ENCODE peak calls at places on chromosomes 16 and 17, in seven cellular contexts. One of them, this sample, is unnamed.

GRCh38 chr17:70736375-70736957 is 567.1 kb downstream of the KCNJ2 start:
- DNase-seq in stomach: no peak
- DNase-seq in suprapubic skin: no peak
- DNase-seq in prostate gland: no peak
- DNase-seq in endothelial cell of umbilical vein: no peak
- DNase-seq in GM12878: no peak
- DNase-seq in H1: no peak
- DNase-seq in this sample: no peak

GRCh38 chr16:67943619-67944503 is at the start of gene LCAT:
- DNase-seq in suprapubic skin: no peak
- DNase-seq in H1: no peak
- DNase-seq in GM12878: no peak
- DNase-seq in stomach: peak; percentile 72
- DNase-seq in endothelial cell of umbilical vein: no peak
- DNase-seq in prostate gland: no peak
- DNase-seq in this sample: no peak

GRCh38 chr16:55437627-55438026 is 41.4 kb upstream of the MMP2 start:
- DNase-seq in suprapubic skin: no peak
- DNase-seq in stomach: no peak
- DNase-seq in H1: no peak
- DNase-seq in endothelial cell of umbilical vein: no peak
- DNase-seq in prostate gland: no peak
- DNase-seq in GM12878: no peak
- DNase-seq in this sample: no peak

GRCh38 chr17:70855401-70856054 is 686.2 kb downstream of the KCNJ2 start:
- DNase-seq in endothelial cell of umbilical vein: no peak
- DNase-seq in stomach: peak; percentile 26
- DNase-seq in suprapubic skin: no peak
- DNase-seq in GM12878: no peak
- DNase-seq in prostate gland: peak; percentile 25
- DNase-seq in H1: no peak
- DNase-seq in this sample: no peak

GRCh38 chr16:29701214-29701555 is 22.2 kb downstream of the QPRT start:
- DNase-seq in H1: no peak
- DNase-seq in suprapubic skin: no peak
- DNase-seq in stomach: no peak
- DNase-seq in prostate gland: no peak
- DNase-seq in endothelial cell of umbilical vein: no peak
- DNase-seq in GM12878: no peak
- DNase-seq in this sample: no peak

GRCh38 chr17:29060475-29060874 is 17.5 kb downstream of the PIPOX start:
- DNase-seq in stomach: no peak
- DNase-seq in GM12878: no peak
- DNase-seq in prostate gland: no peak
- DNase-seq in suprapubic skin: no peak
- DNase-seq in endothelial cell of umbilical vein: no peak
- DNase-seq in H1: no peak
- DNase-seq in this sample: no peak

GRCh38 chr16:86571197-86571915 is 4.7 kb downstream of the FOXC2 start:
- DNase-seq in prostate gland: no peak
- DNase-seq in endothelial cell of umbilical vein: peak; percentile 57
- DNase-seq in stomach: no peak
- DNase-seq in GM12878: no peak
- DNase-seq in H1: no peak
- DNase-seq in suprapubic skin: no peak
- DNase-seq in this sample: no peak

GRCh38 chr17:39150795-39151679 is at the start of gene PLXDC1:
- DNase-seq in suprapubic skin: no peak
- DNase-seq in GM12878: no peak
- DNase-seq in prostate gland: no peak
- DNase-seq in H1: no peak
- DNase-seq in endothelial cell of umbilical vein: no peak
- DNase-seq in stomach: no peak
- DNase-seq in this sample: no peak

GRCh38 chr16:87833548-87833947 is 35.8 kb downstream of the SLC7A5 start:
- DNase-seq in suprapubic skin: no peak
- DNase-seq in endothelial cell of umbilical vein: no peak
- DNase-seq in stomach: no peak
- DNase-seq in prostate gland: no peak
- DNase-seq in H1: no peak
- DNase-seq in GM12878: no peak
- DNase-seq in this sample: no peak

GRCh38 chr17:68955181-68955841 is at the start of gene ABCA8:
- DNase-seq in prostate gland: no peak
- DNase-seq in stomach: no peak
- DNase-seq in endothelial cell of umbilical vein: peak; percentile 54
- DNase-seq in GM12878: no peak
- DNase-seq in H1: no peak
- DNase-seq in suprapubic skin: no peak
- DNase-seq in this sample: no peak

GRCh38 chr17:37148171-37148570 is 199.4 kb downstream of the AATF start:
- DNase-seq in suprapubic skin: no peak
- DNase-seq in stomach: no peak
- DNase-seq in H1: no peak
- DNase-seq in prostate gland: peak; percentile 36
- DNase-seq in endothelial cell of umbilical vein: peak; percentile 45
- DNase-seq in GM12878: no peak
- DNase-seq in this sample: no peak

GRCh38 chr17:40606548-40607353 is 40.9 kb downstream of the SMARCE1 start:
- DNase-seq in prostate gland: no peak
- DNase-seq in endothelial cell of umbilical vein: no peak
- DNase-seq in H1: no peak
- DNase-seq in suprapubic skin: no peak
- DNase-seq in stomach: no peak
- DNase-seq in GM12878: no peak
- DNase-seq in this sample: peak; percentile 72

GRCh38 chr17:79945591-79946255 is 89.9 kb downstream of the TBC1D16 start:
- DNase-seq in stomach: no peak
- DNase-seq in prostate gland: no peak
- DNase-seq in suprapubic skin: no peak
- DNase-seq in GM12878: no peak
- DNase-seq in H1: no peak
- DNase-seq in endothelial cell of umbilical vein: no peak
- DNase-seq in this sample: no peak

GRCh38 chr16:48608871-48609452 is 1.0 kb downstream of the N4BP1 start:
- DNase-seq in prostate gland: no peak
- DNase-seq in stomach: peak; percentile 21
- DNase-seq in GM12878: no peak
- DNase-seq in endothelial cell of umbilical vein: no peak
- DNase-seq in H1: no peak
- DNase-seq in suprapubic skin: no peak
- DNase-seq in this sample: no peak

GRCh38 chr17:43784068-43784467 is 3.8 kb downstream of the CFAP97D1 start:
- DNase-seq in endothelial cell of umbilical vein: no peak
- DNase-seq in GM12878: no peak
- DNase-seq in suprapubic skin: no peak
- DNase-seq in prostate gland: no peak
- DNase-seq in H1: no peak
- DNase-seq in stomach: no peak
- DNase-seq in this sample: no peak
- H3K27ac ChIP-seq in endothelial cell of umbilical vein: no peak overlapping the region
- H3K27ac ChIP-seq in GM12878: no peak overlapping the region
- H3K27ac ChIP-seq in suprapubic skin: no peak overlapping the region
- H3K27ac ChIP-seq in prostate gland: no peak overlapping the region
- H3K27ac ChIP-seq in H1: no peak overlapping the region
- H3K27ac ChIP-seq in stomach: no peak overlapping the region
- H3K27ac ChIP-seq in this sample: no peak overlapping the region

GRCh38 chr16:19710191-19710908 is 7.7 kb downstream of the KNOP1 start:
- DNase-seq in H1: no peak
- DNase-seq in prostate gland: no peak
- DNase-seq in endothelial cell of umbilical vein: peak; percentile 40
- DNase-seq in stomach: no peak
- DNase-seq in GM12878: no peak
- DNase-seq in suprapubic skin: no peak
- DNase-seq in this sample: no peak
- H3K4me1 ChIP-seq in H1: peaks cover 50% of the 10 kb centered on the region
- H3K4me1 ChIP-seq in prostate gland: no peaks in the 10 kb centered on the region
- H3K4me1 ChIP-seq in endothelial cell of umbilical vein: peaks cover 2% of the 10 kb centered on the region
- H3K4me1 ChIP-seq in stomach: peaks cover 4% of the 10 kb centered on the region
- H3K4me1 ChIP-seq in GM12878: no peaks in the 10 kb centered on the region
- H3K4me1 ChIP-seq in suprapubic skin: no peaks in the 10 kb centered on the region
- H3K4me1 ChIP-seq in this sample: peaks cover 9% of the 10 kb centered on the region

DNA sequence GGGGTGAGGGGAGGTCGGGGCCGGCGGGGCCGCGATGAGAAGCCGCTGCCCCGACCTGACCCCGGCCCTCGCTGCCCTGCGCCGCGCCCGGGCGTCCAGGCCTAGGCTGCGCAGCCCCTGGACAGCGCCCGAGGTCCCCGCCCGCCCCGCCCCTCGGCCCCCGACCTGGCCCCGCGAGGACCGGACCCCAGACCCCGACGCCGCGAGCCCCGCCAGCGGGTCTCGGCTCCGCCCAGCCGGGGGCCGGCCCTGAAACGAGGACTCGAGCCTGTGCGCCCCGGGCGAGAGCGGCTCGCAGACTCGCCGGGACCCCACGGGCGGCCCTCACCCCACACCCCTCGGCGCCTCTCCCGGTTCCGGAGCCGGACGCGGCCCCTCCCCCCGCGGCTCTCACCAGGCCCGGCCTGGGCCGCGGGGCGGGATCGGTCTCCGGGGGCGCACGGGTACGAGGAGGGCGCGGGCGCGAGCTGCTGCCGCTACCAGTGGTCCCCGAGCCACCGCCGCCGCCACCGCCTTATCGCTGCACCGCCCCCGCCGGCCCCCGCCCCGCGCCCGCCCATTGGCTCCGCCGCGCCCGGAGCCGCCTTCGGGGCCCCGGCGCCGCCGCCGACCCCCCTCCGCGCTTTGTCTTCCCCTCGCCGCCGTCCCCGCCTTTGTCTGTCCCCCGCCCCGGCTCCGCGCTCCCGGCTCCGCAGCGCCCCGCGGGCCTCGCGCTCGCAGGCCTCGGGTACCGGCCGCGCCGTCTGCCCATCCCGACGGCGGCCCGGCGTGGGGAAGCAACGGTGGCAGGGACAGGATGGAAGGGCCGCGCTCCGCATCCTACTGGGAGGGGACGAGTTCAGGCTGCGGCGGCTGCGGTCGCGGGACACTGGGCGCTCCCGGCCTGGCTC is at the start of gene LIMD2:
- DNase-seq in suprapubic skin: peak; percentile 76
- DNase-seq in endothelial cell of umbilical vein: peak; percentile 54
- DNase-seq in H1: no peak
- DNase-seq in prostate gland: peak; percentile 51
- DNase-seq in GM12878: no peak
- DNase-seq in stomach: peak; percentile 66
- DNase-seq in this sample: no peak
- TF ChIP-seq POLR2AphosphoS5 in suprapubic skin: no peak
- TF ChIP-seq POLR2AphosphoS5 in endothelial cell of umbilical vein: peak; percentile 57
- TF ChIP-seq POLR2AphosphoS5 in H1: no peak
- TF ChIP-seq POLR2AphosphoS5 in prostate gland: no peak
- TF ChIP-seq POLR2AphosphoS5 in GM12878: no peak
- TF ChIP-seq POLR2AphosphoS5 in stomach: no peak
- TF ChIP-seq POLR2AphosphoS5 in this sample: no peak

GRCh38 chr17:58413684-58414083 is 3.6 kb downstream of the RNF43 start:
- DNase-seq in H1: no peak
- DNase-seq in GM12878: no peak
- DNase-seq in suprapubic skin: no peak
- DNase-seq in endothelial cell of umbilical vein: no peak
- DNase-seq in stomach: no peak
- DNase-seq in prostate gland: no peak
- DNase-seq in this sample: no peak

GRCh38 chr17:58414596-58414997 is 2.7 kb downstream of the RNF43 start:
- DNase-seq in stomach: no peak
- DNase-seq in endothelial cell of umbilical vein: no peak
- DNase-seq in GM12878: no peak
- DNase-seq in suprapubic skin: no peak
- DNase-seq in H1: no peak
- DNase-seq in prostate gland: no peak
- DNase-seq in this sample: no peak

GRCh38 chr17:58416396-58416795 is 938 bp downstream of the RNF43 start:
- DNase-seq in endothelial cell of umbilical vein: no peak
- DNase-seq in suprapubic skin: no peak
- DNase-seq in stomach: no peak
- DNase-seq in GM12878: no peak
- DNase-seq in H1: no peak
- DNase-seq in prostate gland: no peak
- DNase-seq in this sample: no peak

GRCh38 chr17:58416937-58417299 is 416 bp downstream of the RNF43 start:
- DNase-seq in prostate gland: no peak
- DNase-seq in H1: no peak
- DNase-seq in GM12878: no peak
- DNase-seq in stomach: no peak
- DNase-seq in endothelial cell of umbilical vein: no peak
- DNase-seq in suprapubic skin: no peak
- DNase-seq in this sample: no peak

GRCh38 chr17:58415371-58416055 is 1.8 kb downstream of the RNF43 start:
- DNase-seq in suprapubic skin: no peak
- DNase-seq in endothelial cell of umbilical vein: no peak
- DNase-seq in GM12878: no peak
- DNase-seq in H1: no peak
- DNase-seq in prostate gland: peak; percentile 46
- DNase-seq in stomach: peak; percentile 65
- DNase-seq in this sample: no peak
- H3K27ac ChIP-seq in suprapubic skin: peak overlapping the region; percentile 83
- H3K27ac ChIP-seq in endothelial cell of umbilical vein: no peak overlapping the region
- H3K27ac ChIP-seq in GM12878: peak overlapping the region; percentile 70
- H3K27ac ChIP-seq in H1: no peak overlapping the region
- H3K27ac ChIP-seq in prostate gland: peak overlapping the region; percentile 81
- H3K27ac ChIP-seq in stomach: peak overlapping the region; percentile 82
- H3K27ac ChIP-seq in this sample: no peak overlapping the region

GRCh38 chr17:45381001-45381400 is 51.7 kb downstream of the ARHGAP27 start:
- DNase-seq in endothelial cell of umbilical vein: no peak
- DNase-seq in stomach: peak; percentile 58
- DNase-seq in prostate gland: no peak
- DNase-seq in GM12878: no peak
- DNase-seq in H1: no peak
- DNase-seq in suprapubic skin: no peak
- DNase-seq in this sample: no peak
- H3K4me1 ChIP-seq in endothelial cell of umbilical vein: no peaks in the 10 kb centered on the region
- H3K4me1 ChIP-seq in stomach: peaks cover 28% of the 10 kb centered on the region
- H3K4me1 ChIP-seq in prostate gland: no peaks in the 10 kb centered on the region
- H3K4me1 ChIP-seq in GM12878: peaks cover 30% of the 10 kb centered on the region
- H3K4me1 ChIP-seq in H1: peaks cover 14% of the 10 kb centered on the region
- H3K4me1 ChIP-seq in suprapubic skin: peaks cover 17% of the 10 kb centered on the region
- H3K4me1 ChIP-seq in this sample: peaks cover 7% of the 10 kb centered on the region

GRCh38 chr17:47176438-47176837 is 12.7 kb downstream of the CDC27 start:
- DNase-seq in H1: no peak
- DNase-seq in endothelial cell of umbilical vein: no peak
- DNase-seq in suprapubic skin: no peak
- DNase-seq in prostate gland: no peak
- DNase-seq in GM12878: no peak
- DNase-seq in stomach: no peak
- DNase-seq in this sample: no peak
- TF ChIP-seq POLR2AphosphoS5 in H1: no peak
- TF ChIP-seq POLR2AphosphoS5 in endothelial cell of umbilical vein: no peak
- TF ChIP-seq POLR2AphosphoS5 in suprapubic skin: no peak
- TF ChIP-seq POLR2AphosphoS5 in prostate gland: no peak
- TF ChIP-seq POLR2AphosphoS5 in GM12878: no peak
- TF ChIP-seq POLR2AphosphoS5 in stomach: no peak
- TF ChIP-seq POLR2AphosphoS5 in this sample: no peak